ENCODE peak calls at places on chromosomes 6 and 20, in eight cellular contexts. D is upper lobe of left lung, U is psoas muscle, J is GM23338, I is fibroblast of lung, Y is vagina, R is right atrium auricular region, A is H9. Z is an unnamed sample.

GRCh38 chr6:37060195-37060559 is 54.7 kb downstream of the FGD2 start:
- DNase-seq in D (no peak), U (no peak), J (no peak), I (no peak), Y (no peak), R (no peak), A (no peak), Z (no peak)

GRCh38 chr6:124203812-124204167 is 400.1 kb downstream of the NKAIN2 start:
- DNase-seq in D (no peak), U (no peak), J (no peak), I (peak), Y (no peak), R (no peak), A (no peak), Z (no peak)

GRCh38 chr6:44386364-44386928 is 1.1 kb upstream of the CDC5L start:
- DNase-seq in D (no peak), U (peak), J (no peak), I (no peak), Y (no peak), R (peak), A (no peak), Z (peak)

GRCh38 chr20:3613821-3614440 is 49.3 kb downstream of the GFRA4 start:
- DNase-seq in D (no peak), U (no peak), J (no peak), I (peak), Y (no peak), R (no peak), A (no peak), Z (peak)

GRCh38 chr6:25253371-25253770 is 25.8 kb upstream of the CARMIL1 start:
- DNase-seq in D (no peak), U (no peak), J (no peak), I (no peak), Y (no peak), R (no peak), A (no peak), Z (no peak)

GRCh38 chr6:121351911-121352310 is 17.6 kb upstream of the TBC1D32 start:
- DNase-seq in D (no peak), U (no peak), J (no peak), I (no peak), Y (no peak), R (no peak), A (no peak), Z (no peak)

GRCh38 chr6:45644720-45645119 is 267.0 kb upstream of the SUPT3H start:
- DNase-seq in D (no peak), U (no peak), J (peak), I (no peak), Y (no peak), R (no peak), A (no peak), Z (no peak)

GRCh38 chr6:52577022-52577777 is at the start of gene TRAM2:
- DNase-seq in D (peak), U (peak), J (peak), I (peak), Y (no peak), R (peak), A (peak), Z (peak)

GRCh38 chr6:120681204-120681603 is 653.1 kb downstream of the TBC1D32 start:
- DNase-seq in D (no peak), U (no peak), J (no peak), I (no peak), Y (no peak), R (no peak), A (no peak), Z (no peak)

GRCh38 chr6:166619912-166620311 is 7.1 kb downstream of the RPS6KA2 start:
- DNase-seq in D (no peak), U (peak), J (no peak), I (peak), Y (no peak), R (peak), A (no peak), Z (peak)

GRCh38 chr6:33161354-33162320 is 30.6 kb downstream of the COL11A2 start:
- DNase-seq in D (peak), U (peak), J (peak), I (peak), Y (no peak), R (peak), A (peak), Z (peak)

GRCh38 chr6:117264487-117265424 is 602 bp upstream of the VGLL2 start:
- DNase-seq in D (no peak), U (no peak), J (peak), I (peak), Y (no peak), R (no peak), A (peak), Z (no peak)

GRCh38 chr20:17616480-17617211 is 46.8 kb downstream of the DSTN start:
- DNase-seq in D (peak), U (no peak), J (no peak), I (no peak), Y (peak), R (peak), A (peak), Z (peak)

GRCh38 chr6:134551245-134551960 is 233.5 kb upstream of the SGK1 start:
- DNase-seq in D (no peak), U (no peak), J (no peak), I (peak), Y (no peak), R (no peak), A (no peak), Z (no peak)

GRCh38 chr20:34559311-34560140 is 1.0 kb downstream of the MAP1LC3A start:
- DNase-seq in D (peak), U (peak), J (peak), I (no peak), Y (no peak), R (no peak), A (peak), Z (peak)

GRCh38 chr20:58651823-58652605 is 931 bp downstream of the STX16 start:
- DNase-seq in D (peak), U (peak), J (peak), I (peak), Y (peak), R (peak), A (peak), Z (peak)

GRCh38 chr6:21438237-21438985 is 155.1 kb upstream of the SOX4 start:
- DNase-seq in D (no peak), U (no peak), J (no peak), I (peak), Y (no peak), R (no peak), A (no peak), Z (no peak)

GRCh38 chr20:38073307-38074010 is 39.9 kb downstream of the RPRD1B start:
- DNase-seq in D (no peak), U (peak), J (peak), I (peak), Y (no peak), R (peak), A (peak), Z (peak)

GRCh38 chr6:158649289-158650143 is at the start of gene SYTL3:
- DNase-seq in D (no peak), U (no peak), J (no peak), I (peak), Y (no peak), R (peak), A (no peak), Z (peak)

GRCh38 chr6:53517021-53517420 is 27.9 kb downstream of the GCLC start:
- DNase-seq in D (no peak), U (no peak), J (no peak), I (no peak), Y (no peak), R (no peak), A (no peak), Z (no peak)

GRCh38 chr6:161393839-161394364 is 120.0 kb upstream of the AGPAT4 start:
- DNase-seq in D (no peak), U (no peak), J (peak), I (peak), Y (no peak), R (no peak), A (no peak), Z (no peak)

GRCh38 chr20:32535316-32535952 is 49.7 kb downstream of the NOL4L start:
- DNase-seq in D (no peak), U (no peak), J (no peak), I (no peak), Y (no peak), R (no peak), A (no peak), Z (no peak)

GRCh38 chr20:9200620-9201019 is 131.7 kb downstream of the PLCB4 start:
- DNase-seq in D (no peak), U (no peak), J (no peak), I (peak), Y (no peak), R (no peak), A (no peak), Z (peak)

GRCh38 chr6:134882426-134883038 is 67.4 kb downstream of the ALDH8A1 start:
- DNase-seq in D (no peak), U (peak), J (peak), I (peak), Y (no peak), R (peak), A (peak), Z (peak)

GRCh38 chr6:76435174-76435573 is 362.7 kb upstream of the IMPG1 start:
- DNase-seq in D (no peak), U (no peak), J (no peak), I (no peak), Y (no peak), R (no peak), A (no peak), Z (no peak)

GRCh38 chr6:8543714-8544113 is 108.4 kb upstream of the SLC35B3 start:
- DNase-seq in D (no peak), U (no peak), J (no peak), I (no peak), Y (no peak), R (no peak), A (no peak), Z (no peak)

GRCh38 chr6:21885532-21886089 is 292.1 kb downstream of the SOX4 start:
- DNase-seq in D (no peak), U (peak), J (no peak), I (peak), Y (no peak), R (peak), A (no peak), Z (no peak)

GRCh38 chr20:21550587-21550986 is 36.7 kb upstream of the NKX2-2 start:
- DNase-seq in D (no peak), U (no peak), J (no peak), I (no peak), Y (peak), R (no peak), A (no peak), Z (no peak)

GRCh38 chr6:68226460-68226859 is 408.6 kb upstream of the ADGRB3 start:
- DNase-seq in D (no peak), U (no peak), J (peak), I (no peak), Y (no peak), R (no peak), A (no peak), Z (no peak)

GRCh38 chr6:121731381-121731780 is 295.9 kb downstream of the GJA1 start:
- DNase-seq in D (no peak), U (no peak), J (no peak), I (no peak), Y (no peak), R (no peak), A (no peak), Z (no peak)

GRCh38 chr6:120211955-120212792 is 862.6 kb upstream of the MAN1A1 start:
- DNase-seq in D (no peak), U (no peak), J (no peak), I (peak), Y (no peak), R (no peak), A (no peak), Z (no peak)

GRCh38 chr6:24943774-24944173 is 8.0 kb upstream of the RIPOR2 start:
- DNase-seq in D (no peak), U (no peak), J (no peak), I (no peak), Y (no peak), R (no peak), A (no peak), Z (no peak)

GRCh38 chr6:141309295-141309694 is 823.4 kb upstream of the GJE1 start:
- DNase-seq in D (no peak), U (no peak), J (peak), I (no peak), Y (no peak), R (no peak), A (no peak), Z (no peak)

GRCh38 chr6:113461153-113461897 is 395.8 kb upstream of the MARCKS start:
- DNase-seq in D (no peak), U (no peak), J (peak), I (peak), Y (no peak), R (no peak), A (no peak), Z (no peak)

GRCh38 chr6:72704979-72705378 is 83.1 kb downstream of the KCNQ5 start:
- DNase-seq in D (no peak), U (no peak), J (peak), I (no peak), Y (no peak), R (no peak), A (no peak), Z (no peak)

GRCh38 chr6:142323377-142323776 is 21.6 kb downstream of the ADGRG6 start:
- DNase-seq in D (no peak), U (no peak), J (no peak), I (peak), Y (no peak), R (no peak), A (no peak), Z (no peak)

GRCh38 chr6:154408906-154409500 is 52.4 kb upstream of the IPCEF1 start:
- DNase-seq in D (no peak), U (no peak), J (peak), I (peak), Y (no peak), R (no peak), A (no peak), Z (peak)
- TF ChIP-seq CTCF in D (no peak), U (peak), J (peak), I (peak), Y (no peak), R (peak), A (peak), Z (no peak)

DNA sequence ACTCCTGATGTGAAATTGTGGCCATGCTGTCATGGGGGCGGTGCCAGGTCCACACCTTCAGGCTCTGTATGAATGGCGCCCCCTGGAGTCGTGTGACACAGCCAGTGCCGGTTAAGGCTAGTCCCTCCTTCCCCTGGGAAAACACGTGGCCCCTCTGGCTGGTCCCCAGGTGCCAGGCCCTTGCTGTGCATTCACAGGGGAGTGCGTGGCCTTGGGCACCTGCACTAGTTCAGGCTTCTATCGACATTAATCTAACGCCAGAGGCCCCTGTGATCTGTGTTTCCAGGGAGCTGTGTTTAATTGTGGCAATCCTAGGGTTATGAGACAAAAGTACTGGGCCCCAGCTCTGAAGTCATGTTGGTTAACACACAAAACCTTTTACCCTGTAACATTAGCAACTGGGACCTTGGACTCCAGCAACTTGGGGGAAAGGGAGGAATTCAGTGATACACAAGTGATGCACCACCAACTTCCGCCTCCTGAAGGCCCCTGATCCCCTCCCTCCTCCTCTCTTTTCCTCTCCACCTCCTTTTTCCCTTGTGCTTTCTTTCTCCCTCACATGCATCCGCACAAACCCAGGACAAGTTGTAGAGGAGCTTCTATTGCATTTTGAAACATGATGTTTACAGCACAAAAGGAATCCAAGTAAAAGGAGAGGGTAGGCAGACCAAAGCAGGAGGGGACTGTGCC is 74.0 kb downstream of the SSR1 start:
- DNase-seq in D (no peak), U (peak), J (peak), I (peak), Y (no peak), R (peak), A (peak), Z (peak)
- H3K27ac ChIP-seq in D (no peak), U (peak), J (no peak), I (no peak), Y (no peak), R (peak), A (no peak), Z (no peak)

GRCh38 chr6:2596222-2596621 is 154.5 kb downstream of the MYLK4 start:
- DNase-seq in D (peak), U (no peak), J (peak), I (no peak), Y (no peak), R (no peak), A (peak), Z (no peak)
- TF ChIP-seq CTCF in D (no peak), U (peak), J (peak), I (no peak), Y (no peak), R (peak), A (peak), Z (no peak)

GRCh38 chr6:56852249-56852606 is 102.7 kb upstream of the BEND6 start:
- DNase-seq in D (no peak), U (no peak), J (no peak), I (no peak), Y (no peak), R (no peak), A (no peak), Z (no peak)
- H3K27ac ChIP-seq in D (peak), U (peak), J (peak), I (peak), Y (peak), R (peak), A (peak), Z (no peak)

GRCh38 chr6:130760006-130760405 is 67.2 kb upstream of the SMLR1 start:
- DNase-seq in D (no peak), U (no peak), J (peak), I (peak), Y (no peak), R (no peak), A (peak), Z (no peak)
- TF ChIP-seq CTCF in D (no peak), U (no peak), J (peak), I (peak), Y (no peak), R (no peak), A (peak), Z (no peak)

GRCh38 chr6:101907356-101908217 is 514.1 kb downstream of the GRIK2 start:
- DNase-seq in D (no peak), U (no peak), J (no peak), I (no peak), Y (no peak), R (no peak), A (no peak), Z (no peak)
- H3K27ac ChIP-seq in D (no peak), U (no peak), J (no peak), I (no peak), Y (no peak), R (no peak), A (no peak), Z (no peak)

GRCh38 chr6:157221049-157221816 is 102.1 kb downstream of the TMEM242 start:
- DNase-seq in D (peak), U (peak), J (peak), I (peak), Y (peak), R (peak), A (peak), Z (peak)
- TF ChIP-seq CTCF in D (no peak), U (peak), J (no peak), I (no peak), Y (no peak), R (peak), A (no peak), Z (peak)

GRCh38 chr6:107115695-107116327 is 496 bp upstream of the BEND3 start:
- DNase-seq in D (peak), U (peak), J (peak), I (no peak), Y (no peak), R (no peak), A (peak), Z (peak)

GRCh38 chr6:107114872-107115694 is at the start of gene BEND3:
- DNase-seq in D (peak), U (peak), J (peak), I (no peak), Y (no peak), R (no peak), A (no peak), Z (peak)

GRCh38 chr6:107116923-107117417 is 1.7 kb upstream of the BEND3 start:
- DNase-seq in D (no peak), U (no peak), J (peak), I (no peak), Y (no peak), R (no peak), A (no peak), Z (no peak)

GRCh38 chr6:107114213-107114871 is 973 bp downstream of the BEND3 start:
- DNase-seq in D (peak), U (peak), J (peak), I (peak), Y (no peak), R (peak), A (peak), Z (peak)

DNA sequence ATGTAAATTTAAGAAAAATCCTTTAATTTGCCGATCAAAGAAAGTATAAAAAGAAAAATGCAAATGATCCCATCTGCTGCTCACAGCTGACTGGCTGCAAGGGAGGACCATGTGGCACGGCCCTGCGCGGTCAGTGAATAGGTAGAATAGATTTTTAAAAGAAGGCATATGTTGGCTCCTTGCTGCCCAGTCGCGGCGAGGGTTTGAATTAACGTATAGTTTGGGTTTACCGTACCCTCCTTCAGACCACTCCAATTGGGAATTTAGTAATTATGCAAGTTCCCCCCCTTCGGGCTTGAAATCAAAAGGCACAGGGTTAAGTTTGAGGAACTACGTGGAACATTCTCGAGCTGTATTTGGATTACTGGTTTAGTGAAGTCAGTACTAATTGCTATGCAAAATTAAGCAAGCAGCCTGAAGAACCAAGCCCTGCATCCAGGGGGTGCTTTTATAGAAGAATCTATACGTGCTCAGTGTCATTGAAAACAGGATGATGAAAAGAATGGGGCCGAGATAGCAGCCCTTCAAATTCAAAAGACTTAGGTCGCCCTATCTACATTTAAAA is 1.1 kb upstream of the BEND3 start:
- DNase-seq in D (no peak), U (peak), J (peak), I (no peak), Y (no peak), R (no peak), A (peak), Z (peak)
- H3K27ac ChIP-seq in D (no peak), U (peak), J (peak), I (no peak), Y (no peak), R (no peak), A (peak), Z (no peak)

GRCh38 chr20:48760403-48760889 is 67.4 kb downstream of the PREX1 start:
- DNase-seq in D (no peak), U (no peak), J (no peak), I (peak), Y (no peak), R (no peak), A (no peak), Z (no peak)
- TF ChIP-seq CTCF in D (no peak), U (no peak), J (no peak), I (no peak), Y (no peak), R (no peak), A (no peak), Z (no peak)